ENCODE peak calls at places on chromosomes 12 and 14, in five cellular contexts. Y is PC-3, L is dorsolateral prefrontal cortex, T is endothelial cell of umbilical vein, M is GOT3. Q is an unnamed sample.

GRCh38 chr14:55127491-55127951 is 1.5 kb upstream of the LGALS3 start:
- DNase-seq in M (no peak), Y (peak; percentile 99), T (no peak), L (no peak), Q (no peak)

GRCh38 chr12:48890657-48891418 is 25.2 kb upstream of the RND1 start:
- DNase-seq in Y (peak; percentile 82), M (peak; percentile 27), L (peak; percentile 82), T (peak; percentile 76), Q (peak; percentile 87)

GRCh38 chr12:118541071-118541470 is 164.7 kb downstream of the SUDS3 start:
- DNase-seq in L (no peak), T (no peak), Y (no peak), M (no peak), Q (no peak)

GRCh38 chr14:101719708-101720107 is 41.8 kb upstream of the PPP2R5C start:
- DNase-seq in T (no peak), M (no peak), L (no peak), Y (no peak), Q (peak; percentile 61)

GRCh38 chr14:35121026-35121886 is 534 bp downstream of the PPP2R3C start:
- DNase-seq in M (no peak), T (no peak), L (no peak), Y (no peak), Q (no peak)

GRCh38 chr14:85124896-85125295 is 405.0 kb upstream of the FLRT2 start:
- DNase-seq in M (no peak), Y (no peak), L (no peak), T (no peak), Q (no peak)

GRCh38 chr14:31106768-31107167 is 80.6 kb upstream of the STRN3 start:
- DNase-seq in M (no peak), T (no peak), Y (peak; percentile 27), L (no peak), Q (no peak)

GRCh38 chr14:29926701-29927595 is 699 bp downstream of the PRKD1 start:
- DNase-seq in L (peak; percentile 50), T (peak; percentile 65), Y (peak; percentile 53), M (no peak), Q (peak; percentile 62)

GRCh38 chr14:105464501-105464900 is 10.1 kb upstream of the CRIP2 start:
- DNase-seq in L (no peak), Y (no peak), T (no peak), M (no peak), Q (no peak)

GRCh38 chr14:105268736-105269354 is 20.5 kb downstream of the BTBD6 start:
- DNase-seq in M (no peak), L (no peak), Y (no peak), T (no peak), Q (no peak)